ENCODE peak calls at places on chromosomes 16 and 17, in five cellular contexts. One of them, this sample, is unnamed.

GRCh38 chr16:53131050-53131362 is 76.2 kb downstream of the CHD9 start:
- DNase-seq in K562: no peak
- DNase-seq in H1: no peak
- DNase-seq in NT2/D1: no peak
- DNase-seq in SK-N-SH: no peak
- DNase-seq in this sample: no peak

GRCh38 chr17:31388770-31389672 is 2.5 kb upstream of the RAB11FIP4 start:
- DNase-seq in K562: peak; percentile 70
- DNase-seq in H1: peak; percentile 87
- DNase-seq in NT2/D1: no peak
- DNase-seq in SK-N-SH: peak; percentile 83
- DNase-seq in this sample: no peak

GRCh38 chr17:77287432-77288068 is 146.8 kb downstream of the SEC14L1 start:
- DNase-seq in K562: no peak
- DNase-seq in H1: no peak
- DNase-seq in NT2/D1: no peak
- DNase-seq in SK-N-SH: peak; percentile 80
- DNase-seq in this sample: peak; percentile 92

GRCh38 chr16:31472559-31473203 is 729 bp downstream of the TGFB1I1 start:
- DNase-seq in K562: peak; percentile 77
- DNase-seq in H1: peak; percentile 92
- DNase-seq in NT2/D1: no peak
- DNase-seq in SK-N-SH: peak; percentile 98
- DNase-seq in this sample: peak; percentile 90

GRCh38 chr17:45834471-45835396 is 9.9 kb upstream of the SPPL2C start:
- DNase-seq in K562: no peak
- DNase-seq in H1: no peak
- DNase-seq in NT2/D1: no peak
- DNase-seq in SK-N-SH: no peak
- DNase-seq in this sample: no peak

GRCh38 chr16:53094013-53094630 is 39.3 kb downstream of the CHD9 start:
- DNase-seq in K562: peak; percentile 57
- DNase-seq in H1: no peak
- DNase-seq in NT2/D1: no peak
- DNase-seq in SK-N-SH: no peak
- DNase-seq in this sample: no peak

GRCh38 chr17:75010683-75011406 is 1.6 kb upstream of the MRPL58 start:
- DNase-seq in K562: peak; percentile 20
- DNase-seq in H1: no peak
- DNase-seq in NT2/D1: no peak
- DNase-seq in SK-N-SH: peak; percentile 91
- DNase-seq in this sample: no peak

GRCh38 chr17:35286120-35286781 is 43.4 kb downstream of the SLFN5 start:
- DNase-seq in K562: no peak
- DNase-seq in H1: no peak
- DNase-seq in NT2/D1: no peak
- DNase-seq in SK-N-SH: no peak
- DNase-seq in this sample: no peak

GRCh38 chr17:3528604-3529511 is 28.8 kb downstream of the TRPV3 start:
- DNase-seq in K562: no peak
- DNase-seq in H1: no peak
- DNase-seq in NT2/D1: no peak
- DNase-seq in SK-N-SH: no peak
- DNase-seq in this sample: no peak

GRCh38 chr17:35052240-35052608 is 11.3 kb downstream of the RFFL start:
- DNase-seq in K562: no peak
- DNase-seq in H1: no peak
- DNase-seq in NT2/D1: no peak
- DNase-seq in SK-N-SH: no peak
- DNase-seq in this sample: no peak

GRCh38 chr17:29687601-29688000 is 64.9 kb upstream of the CORO6 start:
- DNase-seq in K562: no peak
- DNase-seq in H1: no peak
- DNase-seq in NT2/D1: no peak
- DNase-seq in SK-N-SH: no peak
- DNase-seq in this sample: no peak

GRCh38 chr16:8718753-8719386 is 44.5 kb downstream of the ABAT start:
- DNase-seq in K562: no peak
- DNase-seq in H1: no peak
- DNase-seq in NT2/D1: no peak
- DNase-seq in SK-N-SH: no peak
- DNase-seq in this sample: no peak

GRCh38 chr16:87677830-87678229 is 75.5 kb downstream of the JPH3 start:
- DNase-seq in K562: no peak
- DNase-seq in H1: no peak
- DNase-seq in NT2/D1: no peak
- DNase-seq in SK-N-SH: no peak
- DNase-seq in this sample: no peak

GRCh38 chr16:64627288-64627687 is 494.6 kb downstream of the CDH11 start:
- DNase-seq in K562: no peak
- DNase-seq in H1: peak; percentile 49
- DNase-seq in NT2/D1: no peak
- DNase-seq in SK-N-SH: no peak
- DNase-seq in this sample: no peak

GRCh38 chr16:84406006-84406963 is 37.9 kb downstream of the ATP2C2 start:
- DNase-seq in K562: peak; percentile 51
- DNase-seq in H1: no peak
- DNase-seq in NT2/D1: no peak
- DNase-seq in SK-N-SH: peak; percentile 78
- DNase-seq in this sample: no peak

GRCh38 chr16:21697032-21697431 is 33.3 kb downstream of the OTOA start:
- DNase-seq in K562: no peak
- DNase-seq in H1: no peak
- DNase-seq in NT2/D1: no peak
- DNase-seq in SK-N-SH: no peak
- DNase-seq in this sample: no peak
- TF ChIP-seq YY1 in K562: no peak
- TF ChIP-seq YY1 in H1: no peak
- TF ChIP-seq YY1 in NT2/D1: no peak
- TF ChIP-seq YY1 in SK-N-SH: no peak
- TF ChIP-seq YY1 in this sample: no peak

DNA sequence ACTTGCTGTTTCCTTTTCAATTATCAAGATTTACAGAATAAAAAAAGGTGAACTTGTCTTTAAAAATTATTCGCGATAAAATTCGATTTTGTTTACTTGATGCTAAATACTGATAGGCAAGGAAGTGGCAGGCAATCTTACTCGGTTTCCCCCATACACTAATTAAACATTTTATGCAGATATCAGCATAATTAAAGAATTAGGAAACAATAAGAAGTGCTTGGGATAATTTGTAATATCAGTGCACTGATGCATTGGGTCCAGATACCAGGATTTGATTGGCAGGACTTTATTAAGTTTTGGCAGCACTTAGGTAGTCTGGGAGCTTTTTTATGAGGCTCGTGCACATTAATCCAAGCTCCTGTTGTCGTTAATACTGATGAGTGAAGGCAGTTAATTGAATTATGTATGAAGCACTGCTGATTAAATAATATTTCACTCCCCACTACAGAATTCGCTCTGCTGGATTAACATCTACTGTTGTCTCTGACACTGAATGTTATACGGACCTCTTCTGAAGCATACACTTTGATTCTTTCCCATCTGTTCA is 165.6 kb downstream of the CA10 start:
- DNase-seq in K562: no peak
- DNase-seq in H1: no peak
- DNase-seq in NT2/D1: no peak
- DNase-seq in SK-N-SH: peak; percentile 5
- DNase-seq in this sample: no peak
- TF ChIP-seq YY1 in K562: no peak
- TF ChIP-seq YY1 in H1: no peak
- TF ChIP-seq YY1 in NT2/D1: no peak
- TF ChIP-seq YY1 in SK-N-SH: no peak
- TF ChIP-seq YY1 in this sample: no peak

GRCh38 chr17:67504182-67504581 is 127.1 kb downstream of the PITPNC1 start:
- DNase-seq in K562: no peak
- DNase-seq in H1: no peak
- DNase-seq in NT2/D1: no peak
- DNase-seq in SK-N-SH: no peak
- DNase-seq in this sample: no peak
- TF ChIP-seq YY1 in K562: no peak
- TF ChIP-seq YY1 in H1: no peak
- TF ChIP-seq YY1 in NT2/D1: no peak
- TF ChIP-seq YY1 in SK-N-SH: no peak
- TF ChIP-seq YY1 in this sample: no peak

DNA sequence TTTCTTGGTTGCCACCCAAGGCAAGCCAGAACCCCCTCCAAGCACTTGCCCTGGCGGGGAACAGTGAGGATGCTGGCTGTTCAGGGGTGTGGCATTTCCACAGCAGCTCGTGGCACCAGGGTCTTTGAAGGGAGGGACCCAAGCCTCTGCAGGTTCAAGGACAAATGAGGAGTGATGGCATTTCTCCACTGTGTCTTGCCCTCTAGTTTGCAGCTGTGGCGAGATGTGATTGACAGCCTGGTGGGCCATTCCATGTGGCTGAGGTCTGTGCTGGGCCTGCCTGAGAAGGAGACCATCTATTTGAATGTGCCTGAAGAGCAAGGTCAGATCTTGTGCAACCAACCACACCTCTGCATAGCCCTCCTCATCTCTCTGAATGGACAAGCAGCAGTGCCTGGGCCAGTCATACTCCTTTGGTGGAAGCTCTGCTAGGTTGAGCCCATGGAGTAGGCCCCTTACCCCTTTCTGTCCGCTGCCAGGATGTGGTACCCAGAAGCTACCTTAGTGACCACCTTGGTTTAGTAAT is 4.5 kb upstream of the EPN3 start:
- DNase-seq in K562: no peak
- DNase-seq in H1: no peak
- DNase-seq in NT2/D1: no peak
- DNase-seq in SK-N-SH: no peak
- DNase-seq in this sample: no peak
- TF ChIP-seq YY1 in K562: no peak
- TF ChIP-seq YY1 in H1: no peak
- TF ChIP-seq YY1 in NT2/D1: no peak
- TF ChIP-seq YY1 in SK-N-SH: no peak
- TF ChIP-seq YY1 in this sample: no peak

DNA sequence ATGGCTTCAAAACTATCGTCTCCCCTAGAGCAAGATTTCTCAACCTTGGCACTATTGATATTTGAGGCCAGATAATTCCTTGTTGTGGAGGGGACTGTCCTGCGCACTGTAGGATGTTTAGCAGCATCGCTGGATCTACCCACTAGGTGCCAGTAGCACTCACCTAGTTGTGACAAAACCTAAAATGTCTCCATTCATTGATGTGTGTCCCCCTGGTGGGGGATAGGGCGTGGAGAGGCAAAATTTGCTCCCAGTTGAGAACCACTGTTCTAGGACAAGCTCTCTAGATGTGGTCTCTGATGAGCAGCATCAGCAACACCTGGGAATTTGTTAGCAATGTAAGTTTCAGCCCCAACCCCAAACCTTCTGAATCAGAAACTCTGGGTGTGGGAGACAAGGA is 259.0 kb downstream of the XYLT1 start:
- DNase-seq in K562: peak; percentile 15
- DNase-seq in H1: peak; percentile 67
- DNase-seq in NT2/D1: peak; percentile 61
- DNase-seq in SK-N-SH: peak; percentile 21
- DNase-seq in this sample: peak; percentile 15
- TF ChIP-seq YY1 in K562: no peak
- TF ChIP-seq YY1 in H1: peak; percentile 74
- TF ChIP-seq YY1 in NT2/D1: no peak
- TF ChIP-seq YY1 in SK-N-SH: no peak
- TF ChIP-seq YY1 in this sample: no peak

DNA sequence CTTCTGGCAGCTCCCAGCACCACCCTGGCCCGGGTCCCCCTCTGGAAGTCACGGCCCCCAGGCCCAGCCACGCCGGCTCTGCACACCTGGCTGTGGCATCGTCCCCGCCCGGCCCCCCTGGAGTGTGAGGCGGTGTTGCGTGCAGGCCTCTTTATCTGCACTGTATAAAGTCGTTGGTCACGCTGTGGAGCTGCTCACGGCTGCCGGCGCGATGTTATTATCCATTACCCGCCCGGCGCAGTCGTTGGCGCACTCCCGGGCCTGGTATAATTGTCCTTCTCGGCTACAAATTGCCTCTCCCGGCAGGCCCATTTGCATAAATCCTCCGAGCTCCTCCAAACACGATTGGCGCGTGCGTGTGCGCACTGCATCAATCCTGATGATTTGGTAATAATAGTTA is 57.8 kb downstream of the BAHCC1 start:
- DNase-seq in K562: no peak
- DNase-seq in H1: no peak
- DNase-seq in NT2/D1: no peak
- DNase-seq in SK-N-SH: no peak
- DNase-seq in this sample: no peak
- TF ChIP-seq YY1 in K562: no peak
- TF ChIP-seq YY1 in H1: no peak
- TF ChIP-seq YY1 in NT2/D1: no peak
- TF ChIP-seq YY1 in SK-N-SH: no peak
- TF ChIP-seq YY1 in this sample: no peak

GRCh38 chr16:29807426-29808218 is 1.3 kb downstream of the MAZ start:
- DNase-seq in K562: peak; percentile 42
- DNase-seq in H1: peak; percentile 81
- DNase-seq in NT2/D1: no peak
- DNase-seq in SK-N-SH: peak; percentile 77
- DNase-seq in this sample: peak; percentile 82

GRCh38 chr16:29808219-29808900 is 2.0 kb downstream of the MAZ start:
- DNase-seq in K562: no peak
- DNase-seq in H1: no peak
- DNase-seq in NT2/D1: no peak
- DNase-seq in SK-N-SH: no peak
- DNase-seq in this sample: no peak

GRCh38 chr16:29806096-29806579 is at the start of gene MAZ:
- DNase-seq in K562: peak; percentile 81
- DNase-seq in H1: no peak
- DNase-seq in NT2/D1: no peak
- DNase-seq in SK-N-SH: peak; percentile 90
- DNase-seq in this sample: peak; percentile 83

GRCh38 chr16:29805232-29806095 is 865 bp upstream of the MAZ start:
- DNase-seq in K562: peak; percentile 84
- DNase-seq in H1: peak; percentile 96
- DNase-seq in NT2/D1: peak; percentile 96
- DNase-seq in SK-N-SH: peak; percentile 96
- DNase-seq in this sample: peak; percentile 93

DNA sequence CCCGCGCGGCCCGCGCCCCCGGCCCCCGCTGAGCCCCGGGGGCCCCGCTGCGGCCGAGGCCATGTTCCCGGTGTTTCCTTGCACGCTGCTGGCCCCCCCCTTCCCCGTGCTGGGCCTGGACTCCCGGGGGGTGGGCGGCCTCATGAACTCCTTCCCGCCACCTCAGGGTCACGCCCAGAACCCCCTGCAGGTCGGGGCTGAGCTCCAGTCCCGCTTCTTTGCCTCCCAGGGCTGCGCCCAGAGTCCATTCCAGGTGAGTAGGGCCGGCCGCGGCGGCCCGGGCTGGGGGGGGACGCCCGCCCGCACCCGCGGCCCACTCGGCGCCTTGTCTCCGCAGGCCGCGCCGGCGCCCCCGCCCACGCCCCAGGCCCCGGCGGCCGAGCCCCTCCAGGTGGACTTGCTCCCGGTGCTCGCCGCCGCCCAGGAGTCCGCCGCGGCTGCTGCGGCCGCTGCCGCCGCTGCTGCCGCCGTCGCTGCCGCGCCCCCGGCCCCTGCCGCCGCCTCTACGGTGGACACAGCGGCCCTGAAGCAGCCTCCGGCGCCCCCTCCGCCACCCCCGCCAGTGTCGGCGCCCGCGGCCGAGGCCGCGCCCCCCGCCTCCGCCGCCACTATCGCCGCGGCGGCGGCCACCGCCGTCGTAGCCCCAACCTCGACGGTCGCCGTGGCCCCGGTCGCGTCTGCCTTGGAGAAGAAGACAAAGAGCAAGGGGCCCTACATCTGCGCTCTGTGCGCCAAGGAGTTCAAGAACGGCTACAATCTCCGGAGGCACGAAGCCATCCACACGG is 504 bp downstream of the MAZ start:
- DNase-seq in K562: peak; percentile 61
- DNase-seq in H1: peak; percentile 79
- DNase-seq in NT2/D1: peak; percentile 60
- DNase-seq in SK-N-SH: peak; percentile 70
- DNase-seq in this sample: no peak
- TF ChIP-seq YY1 in K562: peak; percentile 70
- TF ChIP-seq YY1 in H1: no peak
- TF ChIP-seq YY1 in NT2/D1: no peak
- TF ChIP-seq YY1 in SK-N-SH: no peak
- TF ChIP-seq YY1 in this sample: peak; percentile 35